ENCODE peak calls at places on chromosomes 4 and X, in nine cellular contexts. S, C, X, Z, U, O, G, J and P are unnamed samples.

GRCh38 chrX:151821226-151821625 is 86.7 kb downstream of the CNGA2 start:
- DNase-seq in S (no peak), C (no peak), X (no peak), Z (no peak), U (no peak), O (no peak), G (no peak), J (no peak), P (no peak)

GRCh38 chrX:17697191-17697590 is 40.1 kb upstream of the SCML1 start:
- DNase-seq in S (peak), C (peak), X (peak), Z (no peak), U (no peak), O (no peak), G (peak), J (peak), P (peak)

GRCh38 chr4:71210831-71211230 is 128.0 kb upstream of the SLC4A4 start:
- DNase-seq in S (no peak), C (no peak), X (no peak), Z (no peak), U (no peak), O (no peak), G (peak), J (no peak), P (peak)

GRCh38 chr4:156329779-156330178 is 376.1 kb upstream of the CTSO start:
- DNase-seq in S (peak), C (peak), X (no peak), Z (no peak), U (no peak), O (no peak), G (no peak), J (no peak), P (peak)

GRCh38 chr4:186724048-186724860 is 598 bp upstream of the FAT1 start:
- DNase-seq in S (peak), C (peak), X (peak), Z (no peak), U (peak), O (no peak), G (peak), J (peak), P (peak)

GRCh38 chr4:6671648-6672047 is 22.0 kb upstream of the S100P start:
- DNase-seq in S (no peak), C (no peak), X (no peak), Z (no peak), U (no peak), O (no peak), G (no peak), J (no peak), P (no peak)

GRCh38 chr4:108193891-108194672 is 25.4 kb upstream of the LEF1 start:
- DNase-seq in S (no peak), C (no peak), X (no peak), Z (no peak), U (peak), O (no peak), G (no peak), J (no peak), P (no peak)

GRCh38 chr4:25085621-25086020 is 54.9 kb upstream of the LGI2 start:
- DNase-seq in S (no peak), C (no peak), X (no peak), Z (no peak), U (no peak), O (no peak), G (no peak), J (no peak), P (no peak)

GRCh38 chrX:19512961-19513360 is 2.3 kb downstream of the MAP3K15 start:
- DNase-seq in S (no peak), C (no peak), X (no peak), Z (no peak), U (no peak), O (no peak), G (no peak), J (no peak), P (no peak)

GRCh38 chrX:65821721-65822496 is 154.5 kb downstream of the MSN start:
- DNase-seq in S (no peak), C (no peak), X (no peak), Z (no peak), U (peak), O (no peak), G (no peak), J (no peak), P (peak)

GRCh38 chr4:158006973-158007372 is 165.9 kb downstream of the GASK1B start:
- DNase-seq in S (no peak), C (no peak), X (no peak), Z (no peak), U (no peak), O (no peak), G (no peak), J (no peak), P (peak)

GRCh38 chr4:5751918-5752802 is 41.2 kb downstream of the EVC start:
- DNase-seq in S (peak), C (no peak), X (no peak), Z (no peak), U (peak), O (no peak), G (peak), J (no peak), P (peak)

GRCh38 chrX:56618250-56618649 is 54.8 kb downstream of the UBQLN2 start:
- DNase-seq in S (no peak), C (no peak), X (no peak), Z (no peak), U (peak), O (no peak), G (no peak), J (no peak), P (no peak)

GRCh38 chr4:181877329-181877848 is 365.8 kb upstream of the TENM3 start:
- DNase-seq in S (peak), C (no peak), X (no peak), Z (no peak), U (no peak), O (peak), G (peak), J (no peak), P (no peak)

GRCh38 chr4:12612866-12613265 is 871.3 kb downstream of the RAB28 start:
- DNase-seq in S (no peak), C (no peak), X (no peak), Z (no peak), U (no peak), O (no peak), G (no peak), J (no peak), P (no peak)

GRCh38 chrX:121336831-121337421 is 289.5 kb downstream of the GLUD2 start:
- DNase-seq in S (no peak), C (peak), X (peak), Z (peak), U (no peak), O (no peak), G (no peak), J (no peak), P (no peak)

GRCh38 chr4:89469512-89469911 is 161.9 kb upstream of the GPRIN3 start:
- DNase-seq in S (peak), C (no peak), X (no peak), Z (no peak), U (no peak), O (no peak), G (no peak), J (no peak), P (peak)

GRCh38 chr4:15182600-15183222 is 180.4 kb downstream of the CPEB2 start:
- DNase-seq in S (no peak), C (peak), X (no peak), Z (no peak), U (no peak), O (no peak), G (peak), J (no peak), P (peak)

GRCh38 chrX:15946783-15947550 is 92.4 kb upstream of the AP1S2 start:
- DNase-seq in S (peak), C (peak), X (no peak), Z (no peak), U (no peak), O (peak), G (peak), J (no peak), P (peak)

GRCh38 chr4:92636038-92636825 is 332.5 kb downstream of the GRID2 start:
- DNase-seq in S (no peak), C (no peak), X (no peak), Z (no peak), U (no peak), O (no peak), G (no peak), J (no peak), P (no peak)

DNA sequence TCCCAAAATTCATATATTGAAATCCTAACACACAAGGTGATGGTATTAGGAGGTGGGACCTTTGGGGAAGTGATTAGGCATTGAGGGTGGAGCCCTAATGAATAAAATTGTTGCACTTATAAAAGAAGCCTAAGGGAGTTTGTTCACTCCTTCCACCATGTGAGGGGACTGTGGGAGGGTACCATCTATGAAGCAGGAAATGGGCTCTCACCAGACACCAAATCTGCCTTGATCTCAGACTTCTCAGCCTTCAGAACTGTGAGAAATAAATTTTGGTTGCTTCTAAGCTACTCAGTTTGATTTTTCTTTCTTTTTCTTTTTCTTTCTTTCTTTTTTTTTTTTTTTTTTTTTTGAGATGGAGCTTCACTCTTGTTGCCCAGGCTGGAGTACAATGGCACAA is 116.2 kb upstream of the GPC3 start:
- DNase-seq in S (no peak), C (no peak), X (no peak), Z (no peak), U (no peak), O (no peak), G (no peak), J (no peak), P (no peak)
- H2AFZ ChIP-seq in S (no peak), C (no peak), X (no peak), Z (no peak), U (no peak), O (no peak), G (no peak), J (no peak), P (no peak)

GRCh38 chr4:63396269-63396668 is 1013.0 kb downstream of the TECRL start:
- DNase-seq in S (no peak), C (no peak), X (no peak), Z (no peak), U (no peak), O (no peak), G (no peak), J (no peak), P (no peak)
- H2AFZ ChIP-seq in S (no peak), C (no peak), X (no peak), Z (no peak), U (no peak), O (no peak), G (no peak), J (no peak), P (no peak)

GRCh38 chr4:123364906-123365305 is 31.7 kb upstream of the SPRY1 start:
- DNase-seq in S (no peak), C (peak), X (no peak), Z (no peak), U (no peak), O (no peak), G (no peak), J (no peak), P (no peak)
- H2AFZ ChIP-seq in S (no peak), C (no peak), X (no peak), Z (no peak), U (no peak), O (no peak), G (no peak), J (no peak), P (no peak)

GRCh38 chr4:36226430-36227227 is 17.7 kb downstream of the ARAP2 start:
- DNase-seq in S (no peak), C (no peak), X (no peak), Z (no peak), U (no peak), O (no peak), G (no peak), J (no peak), P (no peak)

GRCh38 chr4:36227913-36228312 is 16.4 kb downstream of the ARAP2 start:
- DNase-seq in S (no peak), C (no peak), X (no peak), Z (no peak), U (no peak), O (no peak), G (no peak), J (no peak), P (no peak)

GRCh38 chr4:36222702-36223101 is 21.6 kb downstream of the ARAP2 start:
- DNase-seq in S (no peak), C (peak), X (peak), Z (no peak), U (no peak), O (no peak), G (peak), J (no peak), P (no peak)

GRCh38 chr4:36220776-36221175 is 23.5 kb downstream of the ARAP2 start:
- DNase-seq in S (no peak), C (no peak), X (no peak), Z (no peak), U (no peak), O (no peak), G (no peak), J (no peak), P (no peak)

DNA sequence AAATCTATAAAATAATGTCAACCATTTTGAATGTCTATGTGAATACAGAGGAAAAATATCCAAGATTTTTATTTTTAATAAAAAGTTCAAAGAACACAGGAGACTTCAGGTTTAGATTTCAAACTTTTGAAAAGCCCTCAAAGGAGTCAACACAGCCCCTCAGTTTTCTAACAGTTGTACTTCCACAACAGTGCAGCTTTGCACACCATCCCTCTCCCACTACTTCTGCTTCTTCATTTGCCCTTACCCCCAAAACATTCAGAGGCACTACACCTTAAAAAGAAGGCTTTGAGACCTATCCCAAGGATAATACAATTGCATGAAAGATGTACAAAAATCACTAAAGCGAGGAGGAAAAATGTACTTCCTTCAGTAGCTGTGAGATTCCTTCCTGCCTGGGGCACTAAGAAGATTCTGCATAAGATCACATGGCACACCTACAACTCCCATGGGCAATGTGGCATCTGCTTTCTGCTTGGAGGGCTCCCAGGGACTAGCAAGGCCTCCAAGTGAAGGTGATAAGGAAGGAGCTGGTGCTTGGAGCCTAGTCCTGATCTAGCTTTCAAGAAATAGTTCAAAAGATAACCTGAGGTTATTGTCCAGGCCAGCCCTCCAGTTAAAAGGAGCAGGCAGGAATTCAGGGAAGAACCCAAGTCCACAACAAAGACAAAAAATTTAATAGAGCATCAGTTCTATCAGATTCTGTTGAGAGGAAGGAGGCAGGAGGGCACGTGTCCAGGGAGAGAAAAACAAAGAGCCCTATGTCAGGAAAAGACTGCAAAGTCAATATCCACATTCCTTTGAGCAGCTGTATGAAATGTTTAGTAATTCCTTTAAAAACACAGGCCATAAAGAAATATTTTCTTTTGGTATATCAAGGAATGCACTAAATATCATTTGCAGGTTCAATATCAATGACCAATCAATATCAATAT is 19.1 kb downstream of the ARAP2 start:
- DNase-seq in S (no peak), C (peak), X (no peak), Z (no peak), U (no peak), O (no peak), G (no peak), J (no peak), P (no peak)
- H2AFZ ChIP-seq in S (no peak), C (no peak), X (no peak), Z (no peak), U (peak), O (no peak), G (no peak), J (no peak), P (no peak)